ENCODE peak calls at places on chromosomes 12 and 14, in seven cellular contexts. F, Y, L, T, Z, V and W are unnamed samples.

GRCh38 chr14:70401643-70402042 is 15.2 kb downstream of the SYNJ2BP start:
- DNase-seq in F (no peak), Y (no peak), L (no peak), T (no peak), Z (no peak), V (no peak), W (no peak)

GRCh38 chr12:21888464-21888863 is 52.8 kb downstream of the ABCC9 start:
- DNase-seq in F (no peak), Y (no peak), L (no peak), T (no peak), Z (no peak), V (no peak), W (no peak)

GRCh38 chr14:68789798-68790655 is 2.8 kb downstream of the ZFP36L1 start:
- DNase-seq in F (peak; percentile 38), Y (peak; percentile 66), L (no peak), T (no peak), Z (no peak), V (no peak), W (peak; percentile 74)

GRCh38 chr14:104369208-104369607 is 210.4 kb upstream of the C14orf180 start:
- DNase-seq in F (no peak), Y (no peak), L (no peak), T (no peak), Z (no peak), V (no peak), W (no peak)

GRCh38 chr12:90938451-90938850 is 16.5 kb downstream of the CCER1 start:
- DNase-seq in F (no peak), Y (no peak), L (no peak), T (no peak), Z (no peak), V (no peak), W (no peak)

GRCh38 chr12:70831538-70831937 is 89.0 kb downstream of the PTPRR start:
- DNase-seq in F (no peak), Y (no peak), L (no peak), T (no peak), Z (no peak), V (peak; percentile 18), W (no peak)

GRCh38 chr12:2992724-2993123 is 33.5 kb downstream of the TEAD4 start:
- DNase-seq in F (no peak), Y (no peak), L (no peak), T (no peak), Z (no peak), V (no peak), W (no peak)

GRCh38 chr12:55974308-55974724 is 438 bp downstream of the RAB5B start:
- DNase-seq in F (no peak), Y (no peak), L (peak; percentile 60), T (no peak), Z (no peak), V (peak; percentile 27), W (no peak)

GRCh38 chr12:96107236-96107635 is 71.8 kb upstream of the LTA4H start:
- DNase-seq in F (peak; percentile 28), Y (no peak), L (no peak), T (no peak), Z (no peak), V (no peak), W (no peak)

GRCh38 chr14:100881211-100882025 is 22.1 kb downstream of the RTL1 start:
- DNase-seq in F (peak; percentile 7), Y (no peak), L (no peak), T (no peak), Z (no peak), V (no peak), W (no peak)